ENCODE peak calls at places on chromosome X, in ten cellular contexts. W is GM12865, R is cardiac muscle cell, L is A549, C is heart left ventricle, Q is mammary epithelial cell, P is fibroblast of the aortic adventitia, T is IMR-90, N is A673, M is PC-3. E is an unnamed sample.

GRCh38 chrX:71282514-71283408 is 674 bp upstream of the NONO start:
- DNase-seq in Q (peak), C (no peak), T (peak), N (no peak), W (peak), R (no peak), P (no peak), L (peak), M (no peak), E (no peak)

GRCh38 chrX:154051210-154051810 is 31.6 kb upstream of the IRAK1 start:
- DNase-seq in C (no peak), P (peak), Q (peak), W (peak), N (peak), L (peak), T (peak), R (peak), M (peak), E (peak)

GRCh38 chrX:154411322-154411980 is at the start of gene TAFAZZIN:
- DNase-seq in L (peak), M (peak), N (peak), P (peak), W (peak), T (peak), C (peak), Q (peak), R (peak), E (peak)

GRCh38 chrX:44785652-44786051 is 58.2 kb upstream of the DUSP21 start:
- DNase-seq in L (no peak), C (no peak), P (peak), M (peak), R (peak), Q (peak), T (peak), W (no peak), N (no peak), E (no peak)

GRCh38 chrX:1481636-1482529 is 29.2 kb upstream of the ASMTL start:
- DNase-seq in P (peak), T (peak), L (peak), Q (peak), C (peak), R (peak), M (peak), N (peak), W (peak), E (peak)

GRCh38 chrX:80229626-80230025 is 190.6 kb upstream of the TENT5D start:
- DNase-seq in T (no peak), N (no peak), Q (no peak), R (no peak), M (no peak), P (no peak), W (no peak), C (no peak), L (no peak), E (no peak)

GRCh38 chrX:111447298-111447697 is 35.3 kb upstream of the DCX start:
- DNase-seq in R (peak), N (peak), T (no peak), M (peak), P (no peak), W (peak), Q (no peak), L (no peak), C (no peak), E (peak)

GRCh38 chrX:8189096-8189830 is 18.2 kb upstream of the VCX2 start:
- DNase-seq in L (no peak), W (no peak), T (no peak), P (no peak), R (no peak), N (no peak), C (no peak), Q (no peak), M (no peak), E (no peak)

GRCh38 chrX:150226223-150226965 is 136.7 kb upstream of the MAMLD1 start:
- DNase-seq in M (no peak), N (no peak), C (no peak), T (no peak), L (no peak), P (no peak), R (no peak), W (no peak), Q (no peak), E (no peak)

GRCh38 chrX:130179170-130179569 is 7.4 kb downstream of the RAB33A start:
- DNase-seq in W (no peak), M (no peak), Q (no peak), C (no peak), P (no peak), T (no peak), L (no peak), R (no peak), N (peak), E (no peak)

GRCh38 chrX:154002215-154002719 is 17.4 kb downstream of the IRAK1 start:
- DNase-seq in M (peak), Q (no peak), L (no peak), T (peak), W (peak), N (peak), R (peak), C (peak), P (peak), E (peak)

GRCh38 chrX:9765072-9765736 is 443 bp downstream of the GPR143 start:
- DNase-seq in R (no peak), Q (no peak), M (no peak), N (no peak), P (no peak), T (no peak), C (no peak), W (no peak), L (no peak), E (no peak)

GRCh38 chrX:3119376-3119775 is 78.1 kb downstream of the ARSF start:
- DNase-seq in T (peak), Q (no peak), R (peak), P (no peak), C (no peak), N (no peak), W (no peak), M (peak), L (no peak), E (peak)

GRCh38 chrX:44974462-44974861 is 101.5 kb downstream of the KDM6A start:
- DNase-seq in L (peak), Q (peak), T (peak), W (no peak), N (no peak), M (peak), P (peak), C (no peak), R (peak), E (peak)

GRCh38 chrX:31071262-31071661 is 579 bp downstream of the FTHL17 start:
- DNase-seq in M (no peak), W (no peak), C (no peak), N (no peak), P (no peak), T (no peak), L (no peak), R (no peak), Q (no peak), E (no peak)

GRCh38 chrX:21741869-21742701 is 15.8 kb downstream of the SMPX start:
- DNase-seq in T (no peak), M (no peak), P (no peak), R (no peak), N (no peak), Q (no peak), C (no peak), W (no peak), L (no peak), E (no peak)

GRCh38 chrX:44022964-44023363 is 49.8 kb upstream of the NDP start:
- DNase-seq in N (no peak), Q (no peak), L (no peak), W (no peak), R (no peak), C (no peak), M (no peak), P (no peak), T (no peak), E (no peak)

GRCh38 chrX:136030357-136031225 is 45.4 kb downstream of the SLC9A6 start:
- DNase-seq in L (no peak), N (no peak), P (peak), Q (no peak), T (peak), C (peak), M (no peak), R (peak), W (no peak), E (peak)

GRCh38 chrX:44674906-44675305 is 132.2 kb upstream of the FUNDC1 start:
- DNase-seq in L (no peak), P (no peak), T (no peak), W (no peak), R (no peak), M (no peak), N (no peak), Q (no peak), C (no peak), E (no peak)

GRCh38 chrX:139077303-139078131 is 366.0 kb upstream of the FGF13 start:
- DNase-seq in C (no peak), N (peak), T (no peak), M (peak), Q (peak), W (no peak), R (no peak), L (no peak), P (peak), E (peak)

GRCh38 chrX:30806187-30806728 is 82.8 kb downstream of the TAB3 start:
- DNase-seq in P (no peak), M (no peak), N (no peak), Q (peak), W (no peak), L (no peak), R (no peak), T (no peak), C (no peak), E (no peak)

GRCh38 chrX:11109968-11110367 is 1.2 kb upstream of the HCCS start:
- DNase-seq in Q (no peak), N (no peak), M (no peak), W (no peak), T (no peak), L (no peak), P (no peak), C (no peak), R (no peak), E (no peak)
- H3K4me3 ChIP-seq in Q (peak), N (peak), M (peak), W (no peak), T (no peak), L (peak), P (no peak), C (no peak), R (no peak), E (no peak)

DNA sequence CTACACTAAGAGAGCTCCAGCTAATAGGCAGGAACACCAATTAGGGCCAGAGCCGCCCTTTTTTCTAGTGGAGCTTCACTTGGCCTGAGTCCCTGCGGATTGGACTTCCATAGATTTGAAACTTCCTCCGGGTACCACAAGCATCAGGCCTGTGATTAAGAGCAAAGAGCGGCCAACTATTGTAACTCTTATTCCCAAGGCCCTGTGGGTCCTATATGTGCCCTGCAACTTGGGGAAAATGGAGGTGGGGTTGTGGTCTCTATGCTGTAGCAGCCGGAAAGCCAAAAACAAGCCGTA is at the start of gene NCBP2L:
- DNase-seq in W (no peak), L (no peak), M (no peak), R (no peak), C (no peak), T (no peak), Q (no peak), P (no peak), N (no peak), E (no peak)
- H3K4me3 ChIP-seq in W (peak), L (peak), M (peak), R (peak), C (peak), T (no peak), Q (peak), P (peak), N (peak), E (peak)

GRCh38 chrX:100408643-100409315 is 1.3 kb downstream of the PCDH19 start:
- DNase-seq in N (no peak), W (no peak), L (no peak), Q (no peak), T (no peak), R (no peak), P (no peak), M (no peak), C (no peak), E (no peak)
- H3K4me3 ChIP-seq in N (no peak), W (no peak), L (no peak), Q (no peak), T (no peak), R (peak), P (no peak), M (no peak), C (peak), E (no peak)

DNA sequence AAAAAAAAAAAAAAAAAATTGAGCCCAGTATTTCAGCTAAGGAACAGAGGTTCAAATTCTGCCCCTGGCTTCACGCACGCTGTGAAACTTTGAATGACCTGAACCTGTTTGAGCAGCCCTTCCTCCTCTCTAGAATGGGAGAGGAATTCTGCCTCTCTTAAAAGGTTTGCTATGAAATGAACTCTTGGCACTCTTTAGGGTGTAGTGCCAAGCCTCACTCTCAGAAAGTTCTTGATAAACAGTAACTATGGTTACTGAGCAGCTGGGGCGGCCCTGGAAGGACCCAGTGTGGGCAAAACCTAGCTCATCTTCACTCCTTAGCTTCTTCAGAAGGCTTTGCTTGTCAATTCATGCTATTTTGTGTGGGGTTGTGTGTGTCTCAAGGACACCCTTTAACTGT is 73.7 kb downstream of the GEMIN8 start:
- DNase-seq in Q (no peak), W (no peak), P (no peak), T (no peak), R (no peak), M (no peak), N (no peak), C (no peak), L (no peak), E (no peak)
- H3K4me3 ChIP-seq in Q (no peak), W (no peak), P (no peak), T (no peak), R (no peak), M (no peak), N (no peak), C (no peak), L (no peak), E (no peak)

DNA sequence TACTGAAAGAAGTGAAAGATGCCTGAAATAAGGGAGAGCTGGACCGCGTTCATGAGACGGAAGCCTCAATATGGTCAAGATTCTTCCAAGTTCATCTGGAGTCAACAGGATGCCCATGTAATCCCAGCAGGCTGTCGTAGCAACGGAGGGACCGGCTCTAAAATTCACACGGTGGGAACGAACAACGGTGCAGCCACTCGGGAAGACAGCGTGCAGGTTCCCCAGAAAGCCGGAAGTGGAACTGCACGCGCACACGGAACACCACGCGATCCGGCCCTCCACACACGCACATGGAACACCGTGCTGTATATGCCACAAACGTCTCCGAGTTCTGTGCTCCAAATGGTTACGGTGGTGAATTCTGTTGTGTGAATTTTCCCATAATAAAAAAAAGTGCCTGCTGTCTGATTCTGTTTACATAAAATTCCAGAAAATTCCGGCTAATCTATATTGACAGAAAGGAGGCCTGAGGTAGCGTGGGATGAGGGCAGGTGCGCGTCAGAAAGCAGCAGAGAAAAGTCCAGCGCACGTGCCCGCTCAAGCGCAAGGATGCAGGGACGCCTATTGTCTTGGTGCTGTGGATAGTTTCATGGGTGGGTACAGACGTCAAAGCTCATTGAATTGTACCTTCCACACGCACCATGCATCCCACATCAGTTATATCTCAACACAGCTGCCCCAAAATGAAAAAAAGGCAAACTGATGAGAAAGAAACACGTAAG is 31.2 kb downstream of the PPP2R3B start:
- DNase-seq in T (no peak), C (no peak), P (no peak), N (no peak), W (no peak), R (no peak), L (no peak), Q (no peak), M (no peak), E (no peak)
- H3K4me3 ChIP-seq in T (no peak), C (no peak), P (no peak), N (no peak), W (no peak), R (no peak), L (no peak), Q (no peak), M (no peak), E (no peak)

DNA sequence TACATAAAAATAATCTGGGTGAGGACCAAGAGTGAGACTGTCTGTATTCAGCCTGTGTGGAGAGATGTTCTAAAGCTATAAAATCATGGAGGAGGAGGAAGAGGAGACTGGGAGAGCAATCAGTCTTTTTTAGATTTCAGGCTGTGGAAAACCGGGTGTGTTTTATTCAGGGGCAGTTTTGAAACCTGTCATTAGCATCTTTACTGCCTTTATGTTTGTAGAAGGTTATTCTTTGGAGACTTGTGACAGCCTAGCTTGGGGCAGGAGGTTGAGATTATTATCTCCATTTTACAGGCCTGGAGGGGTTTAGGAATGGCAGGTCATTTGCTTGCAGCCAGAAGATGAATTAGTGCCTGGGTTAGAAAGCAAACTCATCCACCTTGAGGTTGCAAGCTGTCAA is 2.1 kb downstream of the TMEM164 start:
- DNase-seq in C (no peak), T (no peak), P (no peak), L (no peak), M (no peak), W (no peak), N (no peak), Q (no peak), R (no peak), E (no peak)
- H3K4me3 ChIP-seq in C (peak), T (no peak), P (no peak), L (peak), M (peak), W (no peak), N (no peak), Q (no peak), R (no peak), E (no peak)

DNA sequence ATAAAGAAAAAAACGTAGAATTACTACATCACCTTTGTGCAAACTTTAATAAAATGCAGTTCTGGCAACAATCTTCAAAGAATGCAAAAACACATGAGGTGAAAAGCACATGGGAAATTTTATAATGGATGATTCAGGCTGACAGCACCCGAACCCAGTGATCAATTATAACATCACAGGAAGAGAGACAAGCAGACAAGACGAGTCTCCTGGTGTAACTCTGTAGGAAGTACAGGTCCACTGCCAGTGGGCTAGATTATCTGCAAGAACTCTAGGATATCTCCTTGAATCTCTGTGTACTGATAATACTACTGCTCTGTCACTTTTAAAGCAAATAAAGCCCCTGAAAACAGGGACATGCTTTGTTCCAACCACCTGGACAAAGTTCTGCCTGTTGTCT is 58.9 kb upstream of the NXF3 start:
- DNase-seq in C (no peak), Q (peak), L (no peak), R (no peak), T (no peak), N (no peak), P (no peak), M (peak), W (no peak), E (no peak)
- H3K4me3 ChIP-seq in C (no peak), Q (no peak), L (no peak), R (no peak), T (no peak), N (no peak), P (no peak), M (peak), W (no peak), E (no peak)

E was measured in fibroblast of villous mesenchyme.